ENCODE peak calls at places on chromosome 9, in six cellular contexts. U is GM12864, A is endodermal cell, Z is foreskin fibroblast, B is fibroblast of pulmonary artery, H is uterus. J is an unnamed sample.

GRCh38 chr9:93826209-93826608 is 128.9 kb downstream of the BARX1 start:
- DNase-seq in U (no peak), A (peak), Z (no peak), B (no peak), H (no peak), J (no peak)

GRCh38 chr9:18614651-18615050 is 140.7 kb downstream of the ADAMTSL1 start:
- DNase-seq in U (no peak), A (no peak), Z (no peak), B (no peak), H (no peak), J (no peak)

GRCh38 chr9:79213417-79214125 is 358.2 kb upstream of the TLE4 start:
- DNase-seq in U (no peak), A (no peak), Z (peak), B (peak), H (no peak), J (no peak)

GRCh38 chr9:3906437-3907213 is 380.8 kb upstream of the RFX3 start:
- DNase-seq in U (no peak), A (no peak), Z (peak), B (peak), H (no peak), J (peak)

GRCh38 chr9:1184146-1184545 is 134.0 kb downstream of the DMRT2 start:
- DNase-seq in U (no peak), A (no peak), Z (peak), B (no peak), H (no peak), J (no peak)

GRCh38 chr9:127035423-127035822 is 87.0 kb downstream of the ANGPTL2 start:
- DNase-seq in U (no peak), A (peak), Z (peak), B (peak), H (peak), J (no peak)

GRCh38 chr9:38141751-38142150 is 72.7 kb upstream of the SHB start:
- DNase-seq in U (no peak), A (peak), Z (peak), B (peak), H (no peak), J (peak)

GRCh38 chr9:133344071-133344470 is 3.9 kb downstream of the MED22 start:
- DNase-seq in U (no peak), A (no peak), Z (no peak), B (no peak), H (no peak), J (no peak)

GRCh38 chr9:2174321-2174720 is 159.2 kb downstream of the SMARCA2 start:
- DNase-seq in U (no peak), A (no peak), Z (no peak), B (no peak), H (no peak), J (no peak)

GRCh38 chr9:87668222-87668621 is 57.7 kb upstream of the CTSL start:
- DNase-seq in U (no peak), A (no peak), Z (no peak), B (no peak), H (no peak), J (no peak)

GRCh38 chr9:136354592-136355085 is 8.9 kb downstream of the DNLZ start:
- DNase-seq in U (no peak), A (no peak), Z (no peak), B (no peak), H (peak), J (peak)

GRCh38 chr9:4077499-4078102 is 222.3 kb downstream of the GLIS3 start:
- DNase-seq in U (peak), A (peak), Z (peak), B (peak), H (peak), J (peak)

GRCh38 chr9:38154501-38155421 is 85.7 kb upstream of the SHB start:
- DNase-seq in U (no peak), A (peak), Z (no peak), B (no peak), H (no peak), J (no peak)

GRCh38 chr9:82597225-82598158 is 465.4 kb downstream of the RASEF start:
- DNase-seq in U (no peak), A (no peak), Z (no peak), B (no peak), H (no peak), J (no peak)

GRCh38 chr9:5633243-5633642 is 4.3 kb downstream of the RIC1 start:
- DNase-seq in U (no peak), A (no peak), Z (no peak), B (peak), H (no peak), J (peak)

GRCh38 chr9:86434039-86434726 is 80.0 kb upstream of the TUT7 start:
- DNase-seq in U (no peak), A (no peak), Z (peak), B (peak), H (peak), J (peak)

GRCh38 chr9:120689860-120690259 is 24.4 kb downstream of the MEGF9 start:
- DNase-seq in U (no peak), A (no peak), Z (no peak), B (peak), H (no peak), J (no peak)

GRCh38 chr9:133003071-133003461 is 24.6 kb downstream of the GFI1B start:
- DNase-seq in U (no peak), A (no peak), Z (no peak), B (no peak), H (no peak), J (no peak)

GRCh38 chr9:35499701-35500030 is 9.8 kb downstream of the RUSC2 start:
- DNase-seq in U (no peak), A (no peak), Z (no peak), B (no peak), H (no peak), J (no peak)

GRCh38 chr9:114155967-114156294 is 594 bp downstream of the COL27A1 start:
- DNase-seq in U (no peak), A (peak), Z (no peak), B (no peak), H (no peak), J (no peak)

GRCh38 chr9:100324594-100325200 is 28.0 kb downstream of the TEX10 start:
- DNase-seq in U (no peak), A (no peak), Z (no peak), B (peak), H (no peak), J (peak)

GRCh38 chr9:88477300-88477751 is 57.7 kb upstream of the NXNL2 start:
- DNase-seq in U (no peak), A (no peak), Z (peak), B (peak), H (no peak), J (peak)

GRCh38 chr9:32378496-32378895 is 5.9 kb upstream of the ACO1 start:
- DNase-seq in U (peak), A (peak), Z (peak), B (peak), H (peak), J (peak)

GRCh38 chr9:99103909-99104458 is 929 bp upstream of the TGFBR1 start:
- DNase-seq in U (no peak), A (no peak), Z (peak), B (peak), H (peak), J (no peak)

GRCh38 chr9:131693651-131694597 is 46.0 kb downstream of the RAPGEF1 start:
- DNase-seq in U (no peak), A (no peak), Z (no peak), B (no peak), H (no peak), J (no peak)

GRCh38 chr9:108024604-108025003 is 535.0 kb upstream of the KLF4 start:
- DNase-seq in U (no peak), A (no peak), Z (no peak), B (no peak), H (no peak), J (no peak)

GRCh38 chr9:69317894-69318293 is 7.1 kb upstream of the ENTREP1 start:
- DNase-seq in U (no peak), A (no peak), Z (no peak), B (no peak), H (no peak), J (no peak)

DNA sequence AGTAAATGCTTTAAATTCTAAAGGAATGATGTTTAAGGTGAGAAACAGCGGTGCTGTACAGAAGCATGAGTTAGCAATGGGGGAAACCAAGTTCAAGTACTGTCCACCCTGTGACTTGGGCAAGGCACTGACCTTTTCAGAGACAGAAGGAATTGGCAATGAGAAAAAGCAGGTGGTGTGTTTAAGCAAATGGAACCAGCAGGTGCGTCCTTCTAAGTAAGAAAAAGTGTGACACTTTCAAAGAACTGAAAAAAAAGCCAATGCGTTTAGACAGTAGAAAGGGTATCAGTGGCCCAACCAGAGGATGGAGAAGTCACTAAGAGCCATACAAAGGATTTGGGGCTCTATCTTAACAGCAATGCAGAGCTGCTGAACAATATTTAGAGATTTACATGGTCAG is 250.6 kb downstream of the PAPPA start:
- DNase-seq in U (no peak), A (no peak), Z (no peak), B (no peak), H (no peak), J (no peak)
- TF ChIP-seq CTCF in U (no peak), A (no peak), Z (no peak), B (no peak), H (no peak), J (no peak)

DNA sequence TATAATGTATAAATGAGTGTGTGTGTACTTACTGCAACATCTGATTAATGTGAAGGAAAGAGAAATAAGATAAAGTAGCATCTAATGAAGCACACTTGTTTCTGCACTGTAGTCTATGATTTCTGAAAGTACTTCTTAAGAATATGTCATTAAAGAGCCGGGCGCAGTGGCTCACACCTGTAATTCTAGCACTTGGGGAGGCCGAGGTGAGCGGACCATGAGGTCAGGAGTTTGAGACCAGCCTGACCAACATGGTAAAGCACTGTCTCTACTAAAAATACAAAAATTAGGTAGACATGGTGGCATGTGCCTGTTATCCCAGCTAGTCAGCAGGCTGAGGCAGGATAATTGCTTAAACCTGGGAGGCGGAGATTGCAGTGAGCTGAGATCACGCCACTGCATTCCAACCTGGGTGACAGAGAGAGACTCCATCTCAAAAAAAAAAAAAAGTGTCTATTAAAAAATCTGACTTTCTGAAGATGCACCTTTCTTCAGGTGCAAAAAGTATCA is 556.9 kb downstream of the PTPRD start:
- DNase-seq in U (no peak), A (peak), Z (no peak), B (no peak), H (no peak), J (no peak)
- TF ChIP-seq CTCF in U (no peak), A (no peak), Z (no peak), B (no peak), H (no peak), J (no peak)

GRCh38 chr9:130348881-130349280 is 83.3 kb downstream of the HMCN2 start:
- DNase-seq in U (no peak), A (no peak), Z (no peak), B (no peak), H (no peak), J (no peak)

GRCh38 chr9:130348341-130348740 is 82.8 kb downstream of the HMCN2 start:
- DNase-seq in U (no peak), A (no peak), Z (no peak), B (no peak), H (no peak), J (no peak)

GRCh38 chr9:130349398-130349797 is 83.8 kb downstream of the HMCN2 start:
- DNase-seq in U (no peak), A (no peak), Z (no peak), B (no peak), H (no peak), J (no peak)

GRCh38 chr9:130347036-130347435 is 81.5 kb downstream of the HMCN2 start:
- DNase-seq in U (no peak), A (peak), Z (no peak), B (no peak), H (no peak), J (no peak)

DNA sequence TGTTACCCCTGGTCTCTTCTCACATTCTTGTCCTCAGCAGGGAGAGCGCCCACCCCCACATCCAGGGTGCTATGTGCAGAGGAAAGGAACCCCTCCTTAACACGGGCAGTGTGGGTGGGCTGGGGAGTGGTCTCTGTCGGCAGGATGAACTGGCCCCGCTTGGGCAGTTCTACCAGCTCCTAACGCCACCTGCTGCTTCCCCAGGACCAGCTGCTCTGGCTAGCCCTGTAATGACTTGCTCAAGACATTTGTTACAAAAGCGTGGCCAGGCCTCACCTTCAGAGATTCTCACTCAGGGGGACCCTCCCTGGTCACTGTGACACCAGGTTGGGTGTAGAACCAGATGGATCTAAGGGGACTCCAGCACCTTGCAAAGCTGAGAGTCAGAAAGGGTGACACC is 82.4 kb downstream of the HMCN2 start:
- DNase-seq in U (no peak), A (no peak), Z (no peak), B (no peak), H (no peak), J (no peak)
- TF ChIP-seq CTCF in U (no peak), A (no peak), Z (no peak), B (no peak), H (no peak), J (no peak)

GRCh38 chr9:78112004-78112403 is 80.4 kb upstream of the GNAQ start:
- DNase-seq in U (no peak), A (no peak), Z (no peak), B (no peak), H (no peak), J (no peak)

GRCh38 chr9:78118742-78119473 is 87.3 kb upstream of the GNAQ start:
- DNase-seq in U (no peak), A (no peak), Z (peak), B (peak), H (no peak), J (peak)

GRCh38 chr9:78109075-78109474 is 77.5 kb upstream of the GNAQ start:
- DNase-seq in U (no peak), A (no peak), Z (no peak), B (no peak), H (no peak), J (no peak)

GRCh38 chr9:78114581-78114980 is 83.0 kb upstream of the GNAQ start:
- DNase-seq in U (no peak), A (no peak), Z (no peak), B (no peak), H (no peak), J (no peak)

DNA sequence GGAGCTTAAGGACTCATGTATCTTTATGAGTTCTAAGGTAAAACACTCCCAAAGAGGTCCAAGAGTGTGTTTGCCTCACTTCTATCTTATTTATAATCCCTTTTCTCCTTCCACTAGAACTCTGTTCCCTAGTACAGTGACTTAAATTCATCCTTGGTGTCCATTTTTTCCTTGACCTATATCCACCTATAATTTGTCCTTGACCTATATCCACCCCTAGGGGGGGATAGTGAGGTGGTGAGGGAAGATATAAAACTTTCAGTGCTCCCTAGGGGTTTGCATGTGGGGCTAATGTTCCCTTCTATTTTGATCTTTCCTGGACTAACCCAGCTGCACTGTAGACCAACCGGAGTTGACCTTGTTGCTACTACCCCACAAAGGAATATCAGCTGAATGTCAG is 83.5 kb upstream of the GNAQ start:
- DNase-seq in U (no peak), A (peak), Z (no peak), B (peak), H (no peak), J (peak)
- TF ChIP-seq CTCF in U (peak), A (peak), Z (peak), B (peak), H (no peak), J (no peak)